ENCODE peak calls at places on chromosome 17, in five cellular contexts. One of them, this sample, is unnamed. For H3K4me1, the result is how much of the 10 kb centered on the place peaks cover.

GRCh38 chr17:57457188-57457587 is 200.9 kb downstream of the MSI2 start:
- DNase-seq in A549: no peak
- DNase-seq in lower lobe of right lung: no peak
- DNase-seq in left ventricle myocardium inferior: no peak
- DNase-seq in effector memory CD4-positive, alpha-beta T cell: no peak
- DNase-seq in this sample: no peak

GRCh38 chr17:72501404-72502110 is 380.7 kb downstream of the SOX9 start:
- DNase-seq in A549: no peak
- DNase-seq in lower lobe of right lung: peak
- DNase-seq in left ventricle myocardium inferior: no peak
- DNase-seq in effector memory CD4-positive, alpha-beta T cell: no peak
- DNase-seq in this sample: peak

GRCh38 chr17:65278050-65278819 is 141.1 kb downstream of the RGS9 start:
- DNase-seq in A549: peak
- DNase-seq in lower lobe of right lung: peak
- DNase-seq in left ventricle myocardium inferior: no peak
- DNase-seq in effector memory CD4-positive, alpha-beta T cell: no peak
- DNase-seq in this sample: peak

GRCh38 chr17:5249615-5250014 is 15.0 kb upstream of the SCIMP start:
- DNase-seq in A549: peak
- DNase-seq in lower lobe of right lung: no peak
- DNase-seq in left ventricle myocardium inferior: no peak
- DNase-seq in effector memory CD4-positive, alpha-beta T cell: peak
- DNase-seq in this sample: peak

GRCh38 chr17:73770115-73770848 is 126.0 kb upstream of the SDK2 start:
- DNase-seq in A549: peak
- DNase-seq in lower lobe of right lung: peak
- DNase-seq in left ventricle myocardium inferior: peak
- DNase-seq in effector memory CD4-positive, alpha-beta T cell: no peak
- DNase-seq in this sample: peak

GRCh38 chr17:3988297-3989120 is 24.3 kb upstream of the ATP2A3 start:
- DNase-seq in A549: no peak
- DNase-seq in lower lobe of right lung: no peak
- DNase-seq in left ventricle myocardium inferior: no peak
- DNase-seq in effector memory CD4-positive, alpha-beta T cell: no peak
- DNase-seq in this sample: no peak

GRCh38 chr17:28180449-28180848 is 138.0 kb downstream of the NLK start:
- DNase-seq in A549: no peak
- DNase-seq in lower lobe of right lung: no peak
- DNase-seq in left ventricle myocardium inferior: no peak
- DNase-seq in effector memory CD4-positive, alpha-beta T cell: no peak
- DNase-seq in this sample: no peak

GRCh38 chr17:1769826-1770477 is 8.1 kb downstream of the SERPINF1 start:
- DNase-seq in A549: peak
- DNase-seq in lower lobe of right lung: no peak
- DNase-seq in left ventricle myocardium inferior: no peak
- DNase-seq in effector memory CD4-positive, alpha-beta T cell: no peak
- DNase-seq in this sample: no peak

GRCh38 chr17:18851206-18851605 is 6.7 kb upstream of the PRPSAP2 start:
- DNase-seq in A549: peak
- DNase-seq in lower lobe of right lung: no peak
- DNase-seq in left ventricle myocardium inferior: no peak
- DNase-seq in effector memory CD4-positive, alpha-beta T cell: no peak
- DNase-seq in this sample: no peak

GRCh38 chr17:50649042-50649908 is 14.6 kb downstream of the ABCC3 start:
- DNase-seq in A549: peak
- DNase-seq in lower lobe of right lung: no peak
- DNase-seq in left ventricle myocardium inferior: no peak
- DNase-seq in effector memory CD4-positive, alpha-beta T cell: no peak
- DNase-seq in this sample: no peak

GRCh38 chr17:47265983-47266541 is 12.4 kb downstream of the ITGB3 start:
- DNase-seq in A549: peak
- DNase-seq in lower lobe of right lung: no peak
- DNase-seq in left ventricle myocardium inferior: no peak
- DNase-seq in effector memory CD4-positive, alpha-beta T cell: no peak
- DNase-seq in this sample: no peak

GRCh38 chr17:17186051-17186450 is 20.1 kb downstream of the PLD6 start:
- DNase-seq in A549: no peak
- DNase-seq in lower lobe of right lung: peak
- DNase-seq in left ventricle myocardium inferior: no peak
- DNase-seq in effector memory CD4-positive, alpha-beta T cell: no peak
- DNase-seq in this sample: no peak

GRCh38 chr17:48915459-48916282 is 7.5 kb downstream of the UBE2Z start:
- DNase-seq in A549: peak
- DNase-seq in lower lobe of right lung: no peak
- DNase-seq in left ventricle myocardium inferior: no peak
- DNase-seq in effector memory CD4-positive, alpha-beta T cell: peak
- DNase-seq in this sample: no peak

GRCh38 chr17:1298616-1299015 is 19.2 kb downstream of the TRARG1 start:
- DNase-seq in A549: no peak
- DNase-seq in lower lobe of right lung: no peak
- DNase-seq in left ventricle myocardium inferior: no peak
- DNase-seq in effector memory CD4-positive, alpha-beta T cell: no peak
- DNase-seq in this sample: peak

GRCh38 chr17:30586818-30587595 is 109.8 kb downstream of the GOSR1 start:
- DNase-seq in A549: peak
- DNase-seq in lower lobe of right lung: no peak
- DNase-seq in left ventricle myocardium inferior: no peak
- DNase-seq in effector memory CD4-positive, alpha-beta T cell: no peak
- DNase-seq in this sample: no peak

GRCh38 chr17:9729034-9729650 is 62.2 kb downstream of the DHRS7C start:
- DNase-seq in A549: peak
- DNase-seq in lower lobe of right lung: no peak
- DNase-seq in left ventricle myocardium inferior: no peak
- DNase-seq in effector memory CD4-positive, alpha-beta T cell: no peak
- DNase-seq in this sample: no peak

GRCh38 chr17:82876602-82877391 is 37.0 kb upstream of the ZNF750 start:
- DNase-seq in A549: no peak
- DNase-seq in lower lobe of right lung: peak
- DNase-seq in left ventricle myocardium inferior: peak
- DNase-seq in effector memory CD4-positive, alpha-beta T cell: no peak
- DNase-seq in this sample: peak

GRCh38 chr17:21072623-21073278 is 29.9 kb upstream of the USP22 start:
- DNase-seq in A549: no peak
- DNase-seq in lower lobe of right lung: no peak
- DNase-seq in left ventricle myocardium inferior: no peak
- DNase-seq in effector memory CD4-positive, alpha-beta T cell: no peak
- DNase-seq in this sample: no peak

GRCh38 chr17:28488884-28489276 is 15.4 kb downstream of the SLC13A2 start:
- DNase-seq in A549: no peak
- DNase-seq in lower lobe of right lung: no peak
- DNase-seq in left ventricle myocardium inferior: no peak
- DNase-seq in effector memory CD4-positive, alpha-beta T cell: no peak
- DNase-seq in this sample: no peak

GRCh38 chr17:2862197-2862596 is 66.0 kb downstream of the RAP1GAP2 start:
- DNase-seq in A549: no peak
- DNase-seq in lower lobe of right lung: no peak
- DNase-seq in left ventricle myocardium inferior: no peak
- DNase-seq in effector memory CD4-positive, alpha-beta T cell: no peak
- DNase-seq in this sample: no peak

GRCh38 chr17:82623707-82624106 is 24.5 kb downstream of the WDR45B start:
- DNase-seq in A549: no peak
- DNase-seq in lower lobe of right lung: peak
- DNase-seq in left ventricle myocardium inferior: no peak
- DNase-seq in effector memory CD4-positive, alpha-beta T cell: no peak
- DNase-seq in this sample: no peak

GRCh38 chr17:81371910-81372760 is 23.1 kb upstream of the BAHCC1 start:
- DNase-seq in A549: peak
- DNase-seq in lower lobe of right lung: peak
- DNase-seq in left ventricle myocardium inferior: peak
- DNase-seq in effector memory CD4-positive, alpha-beta T cell: no peak
- DNase-seq in this sample: peak

GRCh38 chr17:19904924-19905323 is 37.2 kb upstream of the ULK2 start:
- DNase-seq in A549: no peak
- DNase-seq in lower lobe of right lung: peak
- DNase-seq in left ventricle myocardium inferior: peak
- DNase-seq in effector memory CD4-positive, alpha-beta T cell: no peak
- DNase-seq in this sample: peak

GRCh38 chr17:75181110-75181509 is 1.6 kb downstream of the SUMO2 start:
- DNase-seq in A549: no peak
- DNase-seq in lower lobe of right lung: no peak
- DNase-seq in left ventricle myocardium inferior: no peak
- DNase-seq in effector memory CD4-positive, alpha-beta T cell: no peak
- DNase-seq in this sample: no peak

GRCh38 chr17:45990836-45991235 is 8.2 kb upstream of the STH start:
- DNase-seq in A549: no peak
- DNase-seq in lower lobe of right lung: no peak
- DNase-seq in left ventricle myocardium inferior: no peak
- DNase-seq in effector memory CD4-positive, alpha-beta T cell: no peak
- DNase-seq in this sample: no peak

GRCh38 chr17:47907932-47908562 is 12.0 kb downstream of the SP2 start:
- DNase-seq in A549: no peak
- DNase-seq in lower lobe of right lung: no peak
- DNase-seq in left ventricle myocardium inferior: no peak
- DNase-seq in effector memory CD4-positive, alpha-beta T cell: no peak
- DNase-seq in this sample: no peak

GRCh38 chr17:34153988-34154387 is 101.1 kb upstream of the CCL2 start:
- DNase-seq in A549: no peak
- DNase-seq in lower lobe of right lung: no peak
- DNase-seq in left ventricle myocardium inferior: no peak
- DNase-seq in effector memory CD4-positive, alpha-beta T cell: no peak
- DNase-seq in this sample: no peak

DNA sequence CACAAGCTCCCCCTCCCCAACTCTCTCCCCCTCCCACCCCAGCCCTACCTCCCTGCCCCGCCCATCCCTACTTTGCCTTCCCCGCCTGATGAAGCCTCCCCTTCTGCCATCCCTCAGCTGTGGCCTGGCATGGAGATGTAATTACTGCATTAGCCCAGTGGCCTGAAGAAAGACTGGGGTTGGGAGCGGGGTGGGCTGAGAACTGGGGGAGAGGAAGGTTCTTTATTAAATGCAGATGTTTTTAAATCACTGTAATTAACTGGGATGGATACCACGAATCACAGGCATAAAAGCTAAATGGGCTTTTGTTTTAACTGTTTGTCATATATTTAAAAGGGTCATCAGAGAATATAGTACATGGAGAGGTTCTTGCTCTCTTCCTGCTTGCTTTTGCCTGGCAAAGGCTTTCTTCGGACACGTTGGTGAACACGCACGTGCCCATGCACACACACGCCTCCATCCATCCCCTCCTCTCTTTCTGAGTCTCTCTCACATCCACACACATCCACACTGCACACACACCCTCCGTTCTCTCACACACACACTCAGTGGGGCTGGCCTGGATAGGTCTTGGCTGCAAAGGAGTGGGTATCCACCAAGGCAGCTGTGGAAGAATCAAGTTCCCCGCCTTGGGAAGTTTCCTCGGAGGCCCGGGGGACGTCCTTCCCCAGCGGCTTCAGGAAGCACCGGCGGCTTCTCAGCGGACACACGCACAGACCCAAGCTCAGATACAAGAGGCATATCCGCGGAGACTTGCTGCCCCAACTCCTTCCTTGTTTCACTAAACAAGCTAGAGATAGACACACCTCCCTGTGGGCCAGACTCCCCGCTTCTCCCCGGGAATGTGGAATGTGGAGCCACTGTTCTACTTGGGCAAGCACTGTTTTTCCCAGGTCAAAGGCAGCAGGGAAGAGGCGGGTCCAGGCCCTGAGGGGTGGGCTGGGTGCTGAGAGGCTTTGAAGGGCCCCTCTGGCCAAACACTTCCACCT is 27.4 kb upstream of the TNRC6C start:
- DNase-seq in A549: no peak
- DNase-seq in lower lobe of right lung: no peak
- DNase-seq in left ventricle myocardium inferior: no peak
- DNase-seq in effector memory CD4-positive, alpha-beta T cell: no peak
- DNase-seq in this sample: no peak
- H3K4me1 ChIP-seq in A549: under half
- H3K4me1 ChIP-seq in lower lobe of right lung: under half
- H3K4me1 ChIP-seq in left ventricle myocardium inferior: under half
- H3K4me1 ChIP-seq in effector memory CD4-positive, alpha-beta T cell: under half
- H3K4me1 ChIP-seq in this sample: under half

GRCh38 chr17:6711081-6711674 is 2.0 kb downstream of the SLC13A5 start:
- DNase-seq in A549: peak
- DNase-seq in lower lobe of right lung: no peak
- DNase-seq in left ventricle myocardium inferior: no peak
- DNase-seq in effector memory CD4-positive, alpha-beta T cell: no peak
- DNase-seq in this sample: no peak
- H3K4me3 ChIP-seq in A549: no peak
- H3K4me3 ChIP-seq in lower lobe of right lung: no peak
- H3K4me3 ChIP-seq in left ventricle myocardium inferior: no peak
- H3K4me3 ChIP-seq in effector memory CD4-positive, alpha-beta T cell: no peak
- H3K4me3 ChIP-seq in this sample: no peak

GRCh38 chr17:11244781-11245180 is 3.8 kb downstream of the SHISA6 start:
- DNase-seq in A549: no peak
- DNase-seq in lower lobe of right lung: no peak
- DNase-seq in left ventricle myocardium inferior: no peak
- DNase-seq in effector memory CD4-positive, alpha-beta T cell: no peak
- DNase-seq in this sample: no peak
- H3K4me1 ChIP-seq in A549: under half
- H3K4me1 ChIP-seq in lower lobe of right lung: under half
- H3K4me1 ChIP-seq in left ventricle myocardium inferior: under half
- H3K4me1 ChIP-seq in effector memory CD4-positive, alpha-beta T cell: under half
- H3K4me1 ChIP-seq in this sample: under half

GRCh38 chr17:69047368-69048263 is 13.1 kb downstream of the ABCA9 start:
- DNase-seq in A549: peak
- DNase-seq in lower lobe of right lung: no peak
- DNase-seq in left ventricle myocardium inferior: peak
- DNase-seq in effector memory CD4-positive, alpha-beta T cell: no peak
- DNase-seq in this sample: peak
- H3K4me3 ChIP-seq in A549: no peak
- H3K4me3 ChIP-seq in lower lobe of right lung: no peak
- H3K4me3 ChIP-seq in left ventricle myocardium inferior: no peak
- H3K4me3 ChIP-seq in effector memory CD4-positive, alpha-beta T cell: no peak
- H3K4me3 ChIP-seq in this sample: no peak

GRCh38 chr17:44416558-44417289 is 27.3 kb upstream of the ITGA2B start:
- DNase-seq in A549: no peak
- DNase-seq in lower lobe of right lung: no peak
- DNase-seq in left ventricle myocardium inferior: no peak
- DNase-seq in effector memory CD4-positive, alpha-beta T cell: no peak
- DNase-seq in this sample: no peak
- H3K4me1 ChIP-seq in A549: under half
- H3K4me1 ChIP-seq in lower lobe of right lung: under half
- H3K4me1 ChIP-seq in left ventricle myocardium inferior: under half
- H3K4me1 ChIP-seq in effector memory CD4-positive, alpha-beta T cell: under half
- H3K4me1 ChIP-seq in this sample: under half

This sample was measured in right cardiac atrium.